ENCODE peak calls at places on chromosomes 6 and 20, in four cellular contexts. P, G, F and C are unnamed samples.

GRCh38 chr20:39264506-39265172 is 302.5 kb downstream of the DHX35 start:
- DNase-seq in P (peak; percentile 95), G (peak; percentile 71), F (peak; percentile 67), C (no peak)

GRCh38 chr6:27470023-27470422 is 2.9 kb downstream of the ZNF184 start:
- DNase-seq in P (no peak), G (no peak), F (no peak), C (no peak)

GRCh38 chr6:17484201-17484606 is 90.8 kb downstream of the CAP2 start:
- DNase-seq in P (no peak), G (no peak), F (no peak), C (no peak)

GRCh38 chr6:30480536-30481156 is 8.7 kb upstream of the HLA-E start:
- DNase-seq in P (peak; percentile 31), G (no peak), F (peak; percentile 77), C (no peak)

GRCh38 chr20:61766921-61767610 is 298.6 kb downstream of the TAF4 start:
- DNase-seq in P (no peak), G (no peak), F (no peak), C (no peak)

GRCh38 chr6:3458706-3459421 is 2.0 kb upstream of the SLC22A23 start:
- DNase-seq in P (no peak), G (no peak), F (no peak), C (no peak)

GRCh38 chr6:167589615-167589940 is 237.1 kb upstream of the AFDN start:
- DNase-seq in P (no peak), G (no peak), F (no peak), C (no peak)

GRCh38 chr6:145815351-145815772 is 767 bp upstream of the FBXO30 start:
- DNase-seq in P (peak; percentile 20), G (no peak), F (no peak), C (no peak)

GRCh38 chr6:139335447-139336210 is 38.8 kb downstream of the CITED2 start:
- DNase-seq in P (no peak), G (no peak), F (no peak), C (no peak)

GRCh38 chr6:75145211-75145610 is 60.6 kb downstream of the COL12A1 start:
- DNase-seq in P (no peak), G (no peak), F (no peak), C (no peak)

GRCh38 chr20:50611128-50611810 is 80.1 kb downstream of the RIPOR3 start:
- DNase-seq in P (no peak), G (no peak), F (no peak), C (no peak)

GRCh38 chr20:50870572-50871161 is 60.6 kb downstream of the ADNP start:
- DNase-seq in P (no peak), G (no peak), F (no peak), C (no peak)

GRCh38 chr6:89597988-89598387 is 40.6 kb downstream of the LYRM2 start:
- DNase-seq in P (peak; percentile 42), G (peak; percentile 53), F (peak; percentile 46), C (no peak)

GRCh38 chr6:27439371-27439770 is 33.5 kb downstream of the ZNF184 start:
- DNase-seq in P (no peak), G (no peak), F (no peak), C (no peak)

GRCh38 chr6:15400572-15401004 is 154.7 kb downstream of the JARID2 start:
- DNase-seq in P (no peak), G (peak; percentile 27), F (no peak), C (no peak)

GRCh38 chr6:88298446-88298845 is 132.3 kb upstream of the CNR1 start:
- DNase-seq in P (no peak), G (no peak), F (no peak), C (no peak)

GRCh38 chr6:8240316-8240715 is 138.0 kb upstream of the EEF1E1 start:
- DNase-seq in P (no peak), G (no peak), F (no peak), C (no peak)

GRCh38 chr20:25083773-25084615 is 2.1 kb upstream of the VSX1 start:
- DNase-seq in P (peak; percentile 76), G (no peak), F (no peak), C (no peak)

GRCh38 chr6:170049641-170050491 is 241.0 kb downstream of the DLL1 start:
- DNase-seq in P (no peak), G (no peak), F (peak; percentile 20), C (no peak)

GRCh38 chr6:129691043-129691640 is 18.8 kb downstream of the ARHGAP18 start:
- DNase-seq in P (no peak), G (no peak), F (no peak), C (no peak)